ENCODE peak calls at places on chromosomes 7 and 10, in nine cellular contexts. I is T-helper 1 cell; L is NCI-H2107; E is activated naive CD4-positive, alpha-beta T cell treated with anti-CD3 and anti-CD28 coated beads, Interleukin-2, amount 10 ng/mL, durations not matched to agents 7 days and 5 days; Q is NCI-H510A; W is amniotic stem cell; D is GM12865; F is A172; V is NAMALWA. X is an unnamed sample.

GRCh38 chr10:91643700-91644099 is 10.8 kb upstream of the PPP1R3C start:
- DNase-seq in I (no peak), L (no peak), E (no peak), Q (no peak), W (no peak), D (peak; percentile 6), F (peak; percentile 23), V (no peak), X (no peak)

GRCh38 chr7:35701287-35701686 is 6.4 kb upstream of the HERPUD2 start:
- DNase-seq in I (no peak), L (no peak), E (no peak), Q (no peak), W (no peak), D (peak; percentile 62), F (no peak), V (no peak), X (peak; percentile 22)

GRCh38 chr10:44967596-44967995 is 8.0 kb downstream of the RASSF4 start:
- DNase-seq in I (no peak), L (no peak), E (no peak), Q (no peak), W (no peak), D (no peak), F (no peak), V (no peak), X (no peak)

GRCh38 chr7:129612112-129613015 is 844 bp downstream of the NRF1 start:
- DNase-seq in I (peak; percentile 37), L (no peak), E (peak; percentile 47), Q (no peak), W (no peak), D (peak; percentile 60), F (no peak), V (peak; percentile 82), X (peak; percentile 59)

GRCh38 chr10:80272793-80273522 is 16.5 kb downstream of the MAT1A start:
- DNase-seq in I (no peak), L (no peak), E (no peak), Q (no peak), W (no peak), D (no peak), F (no peak), V (no peak), X (no peak)

GRCh38 chr7:130228840-130229239 is 21.2 kb downstream of the SSMEM1 start:
- DNase-seq in I (no peak), L (no peak), E (no peak), Q (no peak), W (no peak), D (no peak), F (no peak), V (no peak), X (no peak)

GRCh38 chr7:1651031-1651446 is 19.0 kb upstream of the ELFN1 start:
- DNase-seq in I (no peak), L (no peak), E (no peak), Q (peak; percentile 44), W (no peak), D (no peak), F (no peak), V (no peak), X (no peak)

GRCh38 chr10:109740436-109740835 is 182.9 kb downstream of the XPNPEP1 start:
- DNase-seq in I (no peak), L (no peak), E (no peak), Q (no peak), W (no peak), D (no peak), F (no peak), V (no peak), X (no peak)

GRCh38 chr10:100516847-100517246 is 2.8 kb downstream of the SEC31B start:
- DNase-seq in I (no peak), L (no peak), E (no peak), Q (no peak), W (no peak), D (no peak), F (peak; percentile 17), V (no peak), X (peak; percentile 25)

GRCh38 chr10:101831169-101831811 is 12.3 kb downstream of the KCNIP2 start:
- DNase-seq in I (no peak), L (no peak), E (no peak), Q (no peak), W (no peak), D (no peak), F (no peak), V (peak; percentile 33), X (no peak)